ENCODE peak calls at places on chromosomes 2 and 18, in four cellular contexts. R, C, J and O are unnamed samples.

GRCh38 chr2:46917628-46918027 is 2.0 kb upstream of the MCFD2 start:
- DNase-seq in R (no peak), C (no peak), J (no peak), O (no peak)

GRCh38 chr2:118732432-118732831 is 115.0 kb downstream of the EN1 start:
- DNase-seq in R (no peak), C (no peak), J (no peak), O (no peak)

GRCh38 chr2:225293638-225294037 is 105.9 kb upstream of the NYAP2 start:
- DNase-seq in R (no peak), C (no peak), J (no peak), O (no peak)

GRCh38 chr2:169734172-169734847 is 678 bp downstream of the KLHL23 start:
- DNase-seq in R (peak; percentile 31), C (no peak), J (peak; percentile 75), O (no peak)

GRCh38 chr2:238920601-238921001 is 72.7 kb downstream of the TWIST2 start:
- DNase-seq in R (no peak), C (no peak), J (no peak), O (no peak)

GRCh38 chr2:28355521-28356094 is 37.0 kb upstream of the FOSL2 start:
- DNase-seq in R (no peak), C (no peak), J (no peak), O (no peak)

GRCh38 chr18:59070181-59070912 is 69.3 kb upstream of the SEC11C start:
- DNase-seq in R (peak; percentile 87), C (peak; percentile 44), J (peak; percentile 99), O (peak; percentile 32)

GRCh38 chr18:73147591-73147990 is 279.8 kb upstream of the NETO1 start:
- DNase-seq in R (no peak), C (no peak), J (no peak), O (no peak)

GRCh38 chr18:8174758-8175157 is 434.5 kb upstream of the RAB12 start:
- DNase-seq in R (no peak), C (no peak), J (no peak), O (no peak)

GRCh38 chr2:119119999-119120710 is 38.4 kb downstream of the C1QL2 start:
- DNase-seq in R (no peak), C (no peak), J (no peak), O (no peak)

GRCh38 chr2:108263425-108263824 is 23.7 kb downstream of the SULT1C3 start:
- DNase-seq in R (no peak), C (no peak), J (no peak), O (no peak)

GRCh38 chr18:36851202-36851590 is 22.3 kb downstream of the KIAA1328 start:
- DNase-seq in R (no peak), C (no peak), J (no peak), O (no peak)

GRCh38 chr2:54040685-54041084 is 69.9 kb upstream of the PSME4 start:
- DNase-seq in R (no peak), C (no peak), J (no peak), O (no peak)

GRCh38 chr18:8767356-8767755 is 62.0 kb downstream of the MTCL1 start:
- DNase-seq in R (no peak), C (no peak), J (no peak), O (no peak)

GRCh38 chr18:73479472-73479871 is 611.7 kb upstream of the NETO1 start:
- DNase-seq in R (no peak), C (no peak), J (no peak), O (no peak)

GRCh38 chr2:11798946-11799495 is 52.6 kb downstream of the LPIN1 start:
- DNase-seq in R (no peak), C (no peak), J (no peak), O (no peak)

GRCh38 chr18:49650426-49650891 is 88.6 kb downstream of the LIPG start:
- DNase-seq in R (no peak), C (no peak), J (no peak), O (no peak)

GRCh38 chr2:43426305-43427031 is 169.4 kb downstream of the THADA start:
- DNase-seq in R (peak; percentile 80), C (peak; percentile 88), J (no peak), O (peak; percentile 93)

GRCh38 chr2:101912545-101912944 is 79.2 kb upstream of the IL1R2 start:
- DNase-seq in R (no peak), C (no peak), J (no peak), O (no peak)

GRCh38 chr2:70321377-70321776 is 19.5 kb upstream of the FAM136A start:
- DNase-seq in R (no peak), C (no peak), J (no peak), O (no peak)

GRCh38 chr2:233853353-233853752 is 982 bp downstream of the HJURP start:
- DNase-seq in R (peak; percentile 35), C (no peak), J (no peak), O (no peak)

GRCh38 chr2:203533696-203534471 is 1.2 kb downstream of the RAPH1 start:
- DNase-seq in R (no peak), C (no peak), J (peak; percentile 33), O (no peak)

GRCh38 chr2:149383340-149383739 is 53.0 kb downstream of the LYPD6 start:
- DNase-seq in R (no peak), C (no peak), J (no peak), O (no peak)

GRCh38 chr2:235934059-235934896 is 233.9 kb downstream of the GBX2 start:
- DNase-seq in R (no peak), C (no peak), J (no peak), O (no peak)

GRCh38 chr2:224847961-224848850 is 132.0 kb upstream of the CCDC195 start:
- DNase-seq in R (no peak), C (peak; percentile 99), J (no peak), O (no peak)

GRCh38 chr2:233643128-233643527 is 6.9 kb downstream of the UGT1A10 start:
- DNase-seq in R (peak; percentile 41), C (no peak), J (peak; percentile 71), O (no peak)

GRCh38 chr2:105179469-105180372 is 61.8 kb upstream of the GPR45 start:
- DNase-seq in R (peak; percentile 77), C (peak; percentile 47), J (peak; percentile 68), O (peak; percentile 48)
- TF ChIP-seq CTCF in R (peak; percentile 26), C (peak; percentile 80), J (peak; percentile 54), O (peak; percentile 59)

GRCh38 chr18:3342628-3343027 is 80.7 kb downstream of the MYL12B start:
- DNase-seq in R (no peak), C (no peak), J (no peak), O (no peak)

GRCh38 chr18:3347286-3347803 is 85.4 kb downstream of the MYL12B start:
- DNase-seq in R (no peak), C (no peak), J (no peak), O (no peak)

GRCh38 chr18:3345452-3345851 is 83.5 kb downstream of the MYL12B start:
- DNase-seq in R (no peak), C (no peak), J (no peak), O (no peak)

GRCh38 chr18:3346487-3346886 is 84.6 kb downstream of the MYL12B start:
- DNase-seq in R (no peak), C (no peak), J (no peak), O (no peak)

GRCh38 chr18:3345885-3346284 is 84.0 kb downstream of the MYL12B start:
- DNase-seq in R (no peak), C (no peak), J (no peak), O (no peak)
- TF ChIP-seq CTCF in R (no peak), C (no peak), J (no peak), O (no peak)

DNA sequence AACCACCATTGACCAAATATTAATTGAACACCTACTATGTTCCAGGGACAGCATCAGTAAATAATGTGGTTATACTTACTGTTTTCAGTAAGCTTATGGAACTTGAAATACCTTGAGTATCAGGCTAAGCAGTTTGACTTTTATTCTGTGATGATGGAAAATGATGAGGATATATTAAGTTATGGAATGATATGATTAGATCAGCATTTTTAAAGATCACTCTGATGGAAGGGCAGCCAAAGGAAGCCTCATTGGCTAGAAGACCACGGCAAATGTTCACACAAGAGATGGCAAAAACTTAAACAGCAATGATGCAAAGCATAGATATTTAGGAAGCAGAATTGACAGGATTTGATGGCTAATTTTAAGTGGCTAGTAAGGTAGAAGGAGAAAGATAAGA is 266.9 kb upstream of the DPP10 start:
- DNase-seq in R (no peak), C (no peak), J (no peak), O (no peak)
- TF ChIP-seq CTCF in R (no peak), C (no peak), J (no peak), O (no peak)

DNA sequence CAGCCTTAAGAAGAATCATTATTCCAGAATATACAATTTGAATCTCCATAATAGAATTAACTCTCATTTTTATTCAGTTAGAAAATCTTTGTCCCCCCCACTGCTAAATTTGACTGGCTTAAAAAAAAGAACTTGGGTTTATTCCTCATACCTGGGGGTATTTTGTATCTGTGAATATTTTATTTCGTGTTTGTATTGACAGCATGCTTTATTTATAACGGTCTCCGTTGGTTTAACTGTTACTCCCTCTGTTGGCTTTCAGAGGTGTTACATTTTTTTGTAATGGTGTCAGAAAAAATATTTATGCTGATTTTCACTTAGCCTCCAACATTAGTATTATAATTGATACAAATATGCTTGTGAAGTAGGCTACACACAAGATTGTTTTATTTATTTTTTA is 109.1 kb downstream of the HAUS1 start:
- DNase-seq in R (no peak), C (no peak), J (peak; percentile 44), O (no peak)
- TF ChIP-seq CTCF in R (peak; percentile 35), C (peak; percentile 55), J (peak; percentile 67), O (peak; percentile 40)

DNA sequence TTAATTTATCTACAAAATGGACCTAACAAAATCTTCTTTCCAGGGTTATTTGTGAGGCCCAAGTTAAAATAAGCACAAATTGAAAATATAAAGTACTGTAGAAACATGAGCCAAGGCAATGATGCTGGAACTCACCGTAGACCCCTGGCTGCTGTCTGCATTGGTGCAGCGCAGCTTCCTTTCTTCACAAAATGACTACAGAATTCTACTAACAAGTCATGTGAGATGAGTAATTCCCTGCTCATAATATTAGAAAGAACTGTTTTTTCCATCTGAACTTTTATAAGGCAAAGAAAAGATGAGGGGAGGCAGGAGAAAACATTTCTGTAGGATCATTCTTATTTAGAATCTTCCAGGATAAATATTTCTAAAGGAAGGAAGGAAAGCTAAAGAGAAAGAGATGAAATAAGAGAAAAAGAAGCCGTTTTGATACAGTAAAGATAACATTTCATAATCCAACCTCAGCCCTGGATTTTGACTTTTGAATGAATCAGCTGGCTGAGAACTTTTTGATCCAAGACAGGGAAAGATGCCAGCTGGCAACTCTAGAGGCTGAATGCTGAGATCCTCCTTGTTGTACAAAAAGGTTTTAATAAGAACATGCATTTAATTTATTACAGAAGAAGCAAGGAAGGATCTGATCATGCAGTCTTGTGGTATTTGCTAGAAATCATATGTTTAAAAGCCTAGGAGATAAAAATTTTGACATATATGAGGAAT is 183.9 kb upstream of the KLHL14 start:
- DNase-seq in R (no peak), C (peak; percentile 83), J (peak; percentile 45), O (no peak)
- TF ChIP-seq CTCF in R (no peak), C (peak; percentile 80), J (peak; percentile 64), O (peak; percentile 68)